ENCODE peak calls at places on chromosome 14, in nine cellular contexts. Z is heart right ventricle; N is RWPE2; H is CD4-positive, CD25-positive, alpha-beta regulatory T cell; X is uterus; V is ovary; O is stomach; T is small intestine; P is cardiac muscle cell. E is an unnamed sample.

GRCh38 chr14:53365516-53366130 is 212.5 kb upstream of the DDHD1 start:
- DNase-seq in Z (no peak), N (no peak), H (no peak), X (no peak), V (no peak), O (no peak), T (no peak), P (no peak), E (no peak)

GRCh38 chr14:81329640-81330385 is 70.3 kb downstream of the STON2 start:
- DNase-seq in Z (no peak), N (peak; percentile 93), H (no peak), X (no peak), V (no peak), O (no peak), T (no peak), P (no peak), E (no peak)

GRCh38 chr14:64676410-64677008 is 27.7 kb upstream of the PLEKHG3 start:
- DNase-seq in Z (no peak), N (no peak), H (no peak), X (no peak), V (no peak), O (no peak), T (no peak), P (no peak), E (no peak)

GRCh38 chr14:34043627-34044372 is 92.9 kb upstream of the EGLN3 start:
- DNase-seq in Z (no peak), N (no peak), H (no peak), X (no peak), V (no peak), O (no peak), T (peak; percentile 72), P (no peak), E (no peak)

GRCh38 chr14:87690076-87690661 is 302.8 kb downstream of the GALC start:
- DNase-seq in Z (no peak), N (no peak), H (no peak), X (no peak), V (no peak), O (no peak), T (no peak), P (peak; percentile 44), E (no peak)

GRCh38 chr14:23356036-23356435 is 3.3 kb upstream of the SLC22A17 start:
- DNase-seq in Z (no peak), N (no peak), H (no peak), X (no peak), V (no peak), O (no peak), T (no peak), P (no peak), E (no peak)

GRCh38 chr14:105473677-105474477 is 744 bp upstream of the CRIP2 start:
- DNase-seq in Z (peak; percentile 98), N (peak; percentile 100), H (peak; percentile 82), X (peak; percentile 89), V (peak; percentile 89), O (peak; percentile 85), T (peak; percentile 43), P (peak; percentile 98), E (peak; percentile 85)

GRCh38 chr14:76307786-76308780 is 67.9 kb upstream of the ESRRB start:
- DNase-seq in Z (no peak), N (no peak), H (no peak), X (no peak), V (no peak), O (no peak), T (no peak), P (no peak), E (no peak)

GRCh38 chr14:70020350-70021170 is 141.3 kb downstream of the SMOC1 start:
- DNase-seq in Z (no peak), N (peak; percentile 44), H (no peak), X (no peak), V (no peak), O (no peak), T (no peak), P (no peak), E (no peak)

GRCh38 chr14:38252066-38252710 is 3.7 kb downstream of the CLEC14A start:
- DNase-seq in Z (no peak), N (no peak), H (no peak), X (no peak), V (no peak), O (no peak), T (no peak), P (no peak), E (no peak)

GRCh38 chr14:90349729-90350128 is 18.0 kb upstream of the NRDE2 start:
- DNase-seq in Z (no peak), N (no peak), H (no peak), X (no peak), V (no peak), O (no peak), T (no peak), P (no peak), E (no peak)

GRCh38 chr14:99653618-99654017 is 8.7 kb downstream of the HHIPL1 start:
- DNase-seq in Z (no peak), N (no peak), H (no peak), X (no peak), V (no peak), O (no peak), T (no peak), P (no peak), E (no peak)

GRCh38 chr14:92339426-92339825 is 16.5 kb downstream of the SLC24A4 start:
- DNase-seq in Z (no peak), N (no peak), H (no peak), X (no peak), V (no peak), O (no peak), T (no peak), P (no peak), E (no peak)

GRCh38 chr14:73461478-73462077 is 3.2 kb upstream of the NUMB start:
- DNase-seq in Z (no peak), N (no peak), H (no peak), X (no peak), V (no peak), O (no peak), T (no peak), P (no peak), E (no peak)
- H3K9me3 ChIP-seq in Z (no peaks in the 10 kb centered on the region), N (no peaks in the 10 kb centered on the region), H (no peaks in the 10 kb centered on the region), X (no peaks in the 10 kb centered on the region), V (no peaks in the 10 kb centered on the region), O (no peaks in the 10 kb centered on the region), T (no peaks in the 10 kb centered on the region), P (no peaks in the 10 kb centered on the region), E (no peaks in the 10 kb centered on the region)

GRCh38 chr14:96114002-96114401 is 74.8 kb downstream of the C14orf132 start:
- DNase-seq in Z (no peak), N (no peak), H (no peak), X (no peak), V (no peak), O (no peak), T (no peak), P (no peak), E (no peak)
- H3K9me3 ChIP-seq in Z (peaks cover 18% of the 10 kb centered on the region), N (peaks cover 14% of the 10 kb centered on the region), H (no peaks in the 10 kb centered on the region), X (no peaks in the 10 kb centered on the region), V (no peaks in the 10 kb centered on the region), O (no peaks in the 10 kb centered on the region), T (no peaks in the 10 kb centered on the region), P (peaks cover 3% of the 10 kb centered on the region), E (no peaks in the 10 kb centered on the region)

DNA sequence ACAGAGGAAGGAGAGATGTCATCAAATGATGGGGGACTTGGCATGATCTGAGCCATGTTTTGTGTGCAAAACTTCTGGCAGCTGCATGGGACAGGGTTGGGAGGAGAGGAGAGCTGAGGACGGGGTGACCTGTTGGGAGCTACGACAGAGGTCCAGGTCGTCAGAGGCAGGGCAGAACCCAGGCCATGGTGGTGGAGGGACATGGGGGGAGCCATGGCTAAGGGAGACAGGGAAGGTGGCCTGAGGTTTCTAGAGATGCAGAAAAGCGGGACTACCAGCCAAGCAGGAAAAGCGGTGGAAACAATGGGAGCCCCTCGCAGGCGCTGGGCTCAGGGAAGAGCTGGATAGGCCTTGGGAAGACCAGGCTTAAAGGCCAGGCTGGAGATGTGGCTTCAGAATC is 88.3 kb downstream of the DICER1 start:
- DNase-seq in Z (no peak), N (no peak), H (no peak), X (no peak), V (no peak), O (no peak), T (no peak), P (no peak), E (peak; percentile 24)
- H3K9me3 ChIP-seq in Z (peaks cover 7% of the 10 kb centered on the region), N (no peaks in the 10 kb centered on the region), H (no peaks in the 10 kb centered on the region), X (no peaks in the 10 kb centered on the region), V (no peaks in the 10 kb centered on the region), O (no peaks in the 10 kb centered on the region), T (no peaks in the 10 kb centered on the region), P (no peaks in the 10 kb centered on the region), E (no peaks in the 10 kb centered on the region)

GRCh38 chr14:82655770-82656169 is 1122.1 kb upstream of the SEL1L start:
- DNase-seq in Z (no peak), N (no peak), H (no peak), X (no peak), V (no peak), O (no peak), T (no peak), P (no peak), E (no peak)
- H3K9me3 ChIP-seq in Z (peaks cover 8% of the 10 kb centered on the region), N (peaks cover 3% of the 10 kb centered on the region), H (no peaks in the 10 kb centered on the region), X (no peaks in the 10 kb centered on the region), V (no peaks in the 10 kb centered on the region), O (no peaks in the 10 kb centered on the region), T (no peaks in the 10 kb centered on the region), P (no peaks in the 10 kb centered on the region), E (no peaks in the 10 kb centered on the region)

GRCh38 chr14:96062506-96062905 is 23.3 kb downstream of the C14orf132 start:
- DNase-seq in Z (no peak), N (peak; percentile 11), H (no peak), X (no peak), V (no peak), O (no peak), T (no peak), P (no peak), E (no peak)

GRCh38 chr14:96062010-96062409 is 22.8 kb downstream of the C14orf132 start:
- DNase-seq in Z (no peak), N (peak; percentile 26), H (no peak), X (no peak), V (no peak), O (no peak), T (no peak), P (no peak), E (peak; percentile 8)

GRCh38 chr14:96059519-96060135 is 20.5 kb downstream of the C14orf132 start:
- DNase-seq in Z (no peak), N (no peak), H (no peak), X (no peak), V (no peak), O (no peak), T (no peak), P (no peak), E (no peak)

GRCh38 chr14:96058606-96059200 is 19.5 kb downstream of the C14orf132 start:
- DNase-seq in Z (no peak), N (no peak), H (no peak), X (no peak), V (no peak), O (peak; percentile 10), T (no peak), P (no peak), E (no peak)

DNA sequence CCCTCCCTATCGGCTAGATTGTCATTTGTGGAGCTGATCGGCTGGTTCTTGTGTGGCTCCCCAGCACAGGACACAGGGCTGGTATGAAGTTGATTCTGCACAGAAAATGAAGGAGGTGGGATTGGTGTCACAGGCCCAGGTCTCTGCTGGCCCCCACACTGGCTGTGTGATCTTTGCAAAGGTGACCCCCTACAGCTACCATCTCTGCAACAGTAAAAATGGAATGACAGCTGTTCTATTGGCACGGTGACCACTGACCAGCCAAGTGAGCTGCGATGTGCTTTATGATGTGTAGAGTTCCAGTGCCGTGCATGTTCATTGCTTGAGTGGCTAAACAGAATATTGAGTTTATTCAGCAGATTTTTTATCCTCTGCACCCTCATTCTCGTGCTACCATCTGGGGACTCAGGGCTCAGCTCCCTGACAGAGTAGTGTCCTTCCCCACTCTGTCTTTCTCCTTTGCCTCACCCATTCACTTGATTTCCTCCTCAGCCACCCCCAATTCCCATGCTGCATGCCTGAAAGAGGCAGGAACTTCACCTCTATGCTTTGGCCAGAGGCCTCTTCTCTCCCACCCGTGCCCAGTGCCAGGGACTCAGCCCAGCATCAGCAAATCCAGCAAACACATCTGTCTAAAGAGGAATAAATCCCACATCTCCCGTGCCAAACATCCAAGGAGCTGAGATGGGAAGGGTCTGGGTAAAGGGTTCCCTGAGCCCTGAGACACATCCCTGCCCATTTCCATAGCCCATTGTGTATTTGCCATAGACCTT is 21.2 kb downstream of the C14orf132 start:
- DNase-seq in Z (no peak), N (peak; percentile 31), H (no peak), X (no peak), V (no peak), O (no peak), T (no peak), P (no peak), E (no peak)
- H3K9me3 ChIP-seq in Z (no peaks in the 10 kb centered on the region), N (no peaks in the 10 kb centered on the region), H (no peaks in the 10 kb centered on the region), X (no peaks in the 10 kb centered on the region), V (no peaks in the 10 kb centered on the region), O (no peaks in the 10 kb centered on the region), T (no peaks in the 10 kb centered on the region), P (no peaks in the 10 kb centered on the region), E (no peaks in the 10 kb centered on the region)

E was measured in right lobe of liver.